ENCODE peak calls at places on chromosomes 1 and 21, in five cellular contexts. J, T, N, U and P are unnamed samples.

GRCh38 chr1:17696417-17697301 is 58.5 kb upstream of the ACTL8 start:
- DNase-seq in U (no peak), N (peak; percentile 73), T (no peak), J (no peak), P (no peak)

GRCh38 chr1:236850580-236850979 is 55.5 kb downstream of the MTR start:
- DNase-seq in U (no peak), T (no peak), N (no peak), J (no peak), P (no peak)

GRCh38 chr1:193457676-193458075 is 271.3 kb upstream of the B3GALT2 start:
- DNase-seq in J (no peak), T (no peak), N (no peak), U (no peak), P (no peak)

GRCh38 chr1:54180666-54181360 is 19.0 kb downstream of the CYB5RL start:
- DNase-seq in N (no peak), U (no peak), J (no peak), T (no peak), P (no peak)

GRCh38 chr1:25148673-25149300 is 83.5 kb downstream of the SYF2 start:
- DNase-seq in J (no peak), N (no peak), U (peak; percentile 17), T (no peak), P (no peak)

GRCh38 chr1:112638109-112638426 is 18.4 kb downstream of the CAPZA1 start:
- DNase-seq in J (no peak), U (no peak), T (no peak), N (no peak), P (no peak)

GRCh38 chr1:39640861-39641260 is 1.4 kb upstream of the HEYL start:
- DNase-seq in N (no peak), U (no peak), J (no peak), T (no peak), P (no peak)

GRCh38 chr1:192546596-192547199 is 28.9 kb upstream of the RGS1 start:
- DNase-seq in N (no peak), U (no peak), T (no peak), J (peak; percentile 56), P (no peak)

GRCh38 chr1:18009061-18009728 is 98.4 kb upstream of the IGSF21 start:
- DNase-seq in N (no peak), U (no peak), T (no peak), J (no peak), P (no peak)

GRCh38 chr1:169106921-169107672 is 607 bp downstream of the ATP1B1 start:
- DNase-seq in J (no peak), T (peak; percentile 38), U (peak; percentile 32), N (no peak), P (no peak)

GRCh38 chr1:6423321-6423999 is 1.1 kb upstream of the ESPN start:
- DNase-seq in N (peak; percentile 63), U (peak; percentile 82), T (no peak), J (peak; percentile 80), P (peak; percentile 70)

GRCh38 chr1:183734600-183735036 is 70.3 kb upstream of the RGL1 start:
- DNase-seq in N (peak; percentile 56), T (no peak), U (no peak), J (no peak), P (no peak)

GRCh38 chr1:218880484-218881060 is 293.1 kb upstream of the LYPLAL1 start:
- DNase-seq in U (no peak), J (no peak), T (no peak), N (no peak), P (no peak)

GRCh38 chr1:2258996-2259395 is 30.9 kb downstream of the SKI start:
- DNase-seq in U (no peak), N (no peak), T (no peak), J (no peak), P (no peak)

GRCh38 chr1:167538657-167539056 is 14.9 kb downstream of the CREG1 start:
- DNase-seq in N (no peak), U (no peak), T (no peak), J (no peak), P (no peak)

GRCh38 chr1:26584022-26584485 is 54.5 kb downstream of the RPS6KA1 start:
- DNase-seq in J (no peak), T (no peak), N (no peak), U (no peak), P (no peak)

GRCh38 chr1:39230261-39231190 is 26.0 kb downstream of the MACF1 start:
- DNase-seq in T (no peak), U (peak; percentile 19), J (no peak), N (peak; percentile 62), P (no peak)

GRCh38 chr1:224438989-224439388 is 4.4 kb upstream of the WDR26 start:
- DNase-seq in U (no peak), T (no peak), J (no peak), N (no peak), P (no peak)

GRCh38 chr1:241888232-241888631 is 40.2 kb downstream of the EXO1 start:
- DNase-seq in N (no peak), J (no peak), U (no peak), T (no peak), P (no peak)

GRCh38 chr1:224747578-224747977 is 131.5 kb downstream of the CNIH3 start:
- DNase-seq in U (no peak), T (no peak), N (no peak), J (no peak), P (no peak)

GRCh38 chr1:27408151-27408550 is 15.7 kb downstream of the GPR3 start:
- DNase-seq in N (no peak), T (no peak), U (no peak), J (no peak), P (no peak)

GRCh38 chr1:220894025-220894923 is 15.0 kb downstream of the HLX start:
- DNase-seq in N (no peak), J (no peak), U (no peak), T (no peak), P (no peak)

GRCh38 chr1:22889213-22889827 is 83.3 kb downstream of the LACTBL1 start:
- DNase-seq in N (peak; percentile 58), U (no peak), J (no peak), T (no peak), P (no peak)

GRCh38 chr21:27024971-27025370 is 58.1 kb upstream of the ADAMTS5 start:
- DNase-seq in N (no peak), J (no peak), T (no peak), U (no peak), P (no peak)

GRCh38 chr1:231931846-231932454 is 305.4 kb downstream of the DISC1 start:
- DNase-seq in T (no peak), J (no peak), N (no peak), U (no peak), P (no peak)

GRCh38 chr1:41382531-41383090 is 21.4 kb downstream of the FOXO6 start:
- DNase-seq in U (no peak), J (peak; percentile 50), N (no peak), T (peak; percentile 65), P (no peak)

GRCh38 chr1:239817801-239818200 is 273.9 kb upstream of the FMN2 start:
- DNase-seq in N (no peak), J (peak; percentile 48), U (no peak), T (no peak), P (no peak)

GRCh38 chr1:239815074-239815473 is 276.6 kb upstream of the FMN2 start:
- DNase-seq in T (no peak), U (no peak), J (no peak), N (no peak), P (no peak)

GRCh38 chr1:239819075-239819474 is 272.6 kb upstream of the FMN2 start:
- DNase-seq in U (no peak), J (no peak), N (no peak), T (no peak), P (no peak)

GRCh38 chr1:239814306-239814881 is 277.3 kb upstream of the FMN2 start:
- DNase-seq in T (no peak), U (no peak), N (peak; percentile 79), J (peak; percentile 95), P (no peak)

DNA sequence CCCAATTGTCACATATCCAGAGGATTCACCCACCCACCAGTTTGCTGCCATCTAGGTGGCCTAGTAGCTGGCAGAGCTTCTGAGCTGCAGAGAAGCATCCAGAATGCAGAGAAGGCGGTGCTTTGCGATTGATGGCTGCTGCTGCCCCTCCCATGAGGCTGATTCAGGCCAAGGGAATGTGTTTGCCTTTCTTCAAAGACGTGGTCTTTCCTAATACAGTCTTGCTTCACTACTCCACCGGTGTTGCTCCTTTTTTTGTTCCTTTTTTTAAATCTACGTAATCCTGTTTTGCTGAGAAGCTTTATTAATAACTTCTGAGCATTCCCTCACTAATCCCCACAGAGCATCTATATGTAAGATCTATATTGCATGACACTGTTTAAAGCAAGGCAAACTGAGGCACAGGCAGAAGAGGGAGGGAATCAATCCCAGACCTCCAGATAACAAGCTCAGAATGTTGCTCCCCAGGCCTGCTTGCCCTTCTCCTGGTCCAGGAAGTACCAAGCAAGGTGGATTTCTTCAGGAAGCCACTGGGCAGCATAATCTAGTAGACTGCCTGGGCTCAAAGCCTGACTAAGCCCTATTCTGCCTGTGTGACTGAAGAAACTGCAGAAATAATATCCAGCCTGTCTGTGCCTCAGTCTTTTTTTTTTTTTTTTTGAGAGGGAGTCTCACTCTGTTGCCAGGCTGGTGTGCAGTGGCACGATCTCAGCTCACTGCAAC is 275.4 kb upstream of the FMN2 start:
- DNase-seq in J (peak; percentile 90), N (peak; percentile 82), U (peak; percentile 25), T (no peak), P (no peak)
- TF ChIP-seq CTCF in J (no peak), N (no peak), U (no peak), T (no peak), P (no peak)

DNA sequence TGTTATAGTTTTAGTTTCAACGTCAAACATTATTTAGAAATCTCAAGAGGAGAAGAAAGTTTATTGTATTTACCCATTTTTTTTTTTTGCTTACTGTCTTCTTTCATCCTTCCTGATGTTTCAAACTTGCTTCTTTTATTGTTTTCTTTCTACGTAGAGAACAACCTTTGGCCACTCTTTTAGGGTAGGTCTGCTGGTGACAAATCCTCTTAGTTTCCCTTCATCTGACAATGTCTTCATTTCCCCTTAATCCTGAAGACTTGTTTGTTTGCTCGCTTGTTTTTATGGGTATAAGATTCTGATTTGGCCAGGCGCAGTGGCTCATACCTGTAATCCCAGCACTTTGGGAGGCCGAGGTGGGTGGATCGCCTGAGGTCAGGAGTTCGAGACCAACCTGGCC is 89.1 kb downstream of the RHOU start:
- DNase-seq in T (no peak), U (no peak), N (no peak), J (no peak), P (no peak)
- H3K27ac ChIP-seq in T (no peak overlapping the region), U (peak overlapping the region; percentile 57), N (no peak overlapping the region), J (no peak overlapping the region), P (no peak overlapping the region)

GRCh38 chr1:161218301-161219077 is 3.4 kb downstream of the FCER1G start:
- DNase-seq in N (no peak), T (no peak), U (no peak), J (no peak), P (no peak)
- H3K4me3 ChIP-seq in N (peak overlapping the region; percentile 15), T (no peak overlapping the region), U (no peak overlapping the region), J (no peak overlapping the region), P (peak overlapping the region; percentile 39)

DNA sequence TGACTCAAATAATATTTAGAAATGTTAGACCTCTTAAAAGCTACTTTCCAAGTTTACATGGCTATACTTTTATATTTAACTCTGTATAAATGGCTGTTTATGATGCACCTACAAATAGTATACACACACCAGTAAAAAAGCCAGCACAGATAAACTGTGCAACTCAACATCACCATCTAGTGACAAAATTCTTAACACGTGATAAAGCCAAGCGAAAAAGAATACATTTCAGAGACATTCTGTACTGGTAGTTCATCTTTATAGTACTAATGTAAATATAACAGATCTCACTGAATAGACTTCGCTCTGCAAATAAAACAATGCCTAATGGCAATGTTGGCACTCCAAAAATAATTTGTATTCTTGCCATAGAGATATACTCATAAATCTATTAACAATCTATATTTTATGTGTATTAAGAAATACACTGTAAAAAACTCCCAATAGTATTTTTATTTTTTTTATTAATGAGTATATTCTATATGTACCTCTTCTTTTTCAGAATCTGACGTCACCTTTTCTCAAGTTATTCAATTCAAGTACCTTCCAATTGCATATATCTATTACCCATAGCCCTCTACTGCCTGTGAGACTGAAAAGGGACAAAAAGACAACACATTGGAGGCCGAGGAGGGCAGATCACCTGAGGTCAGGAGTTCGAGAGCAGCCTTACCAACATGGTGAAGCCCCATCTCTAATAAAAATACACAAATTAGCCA is 100.2 kb downstream of the DPYD start:
- DNase-seq in J (peak; percentile 43), T (no peak), U (no peak), N (no peak), P (no peak)
- TF ChIP-seq CTCF in J (peak; percentile 78), T (peak; percentile 74), U (peak; percentile 34), N (peak; percentile 61), P (no peak)